ENCODE peak calls at places on chromosome 4, in four cellular contexts. N is prostate gland; S is CD4-positive, alpha-beta memory T cell; Q is body of pancreas. F is an unnamed sample. For H3K4me1, the result is how much of the 10 kb centered on the place peaks cover.

GRCh38 chr4:128604840-128605239 is 204.7 kb upstream of the JADE1 start:
- DNase-seq in N (no peak), S (no peak), Q (no peak), F (no peak)

GRCh38 chr4:46508216-46508615 is 118.3 kb upstream of the GABRA2 start:
- DNase-seq in N (no peak), S (no peak), Q (no peak), F (no peak)

GRCh38 chr4:67131224-67131623 is 414.1 kb downstream of the CENPC start:
- DNase-seq in N (no peak), S (no peak), Q (no peak), F (no peak)

GRCh38 chr4:25970241-25970675 is 56.2 kb downstream of the SMIM20 start:
- DNase-seq in N (no peak), S (no peak), Q (peak), F (peak)

GRCh38 chr4:150082241-150082640 is 4.0 kb downstream of the DCLK2 start:
- DNase-seq in N (no peak), S (no peak), Q (no peak), F (no peak)

GRCh38 chr4:132071815-132072214 is 1077.3 kb upstream of the PCDH10 start:
- DNase-seq in N (no peak), S (no peak), Q (no peak), F (no peak)

GRCh38 chr4:38242110-38242509 is 281.9 kb downstream of the PTTG2 start:
- DNase-seq in N (no peak), S (no peak), Q (no peak), F (no peak)

GRCh38 chr4:87848622-87849351 is 16.0 kb downstream of the MEPE start:
- DNase-seq in N (peak), S (peak), Q (peak), F (peak)

GRCh38 chr4:86218721-86219481 is 141.0 kb downstream of the MAPK10 start:
- DNase-seq in N (peak), S (no peak), Q (no peak), F (no peak)

GRCh38 chr4:106569151-106570029 is 200.8 kb upstream of the GIMD1 start:
- DNase-seq in N (no peak), S (no peak), Q (no peak), F (no peak)

GRCh38 chr4:26753642-26754041 is 107.0 kb upstream of the STIM2 start:
- DNase-seq in N (peak), S (no peak), Q (no peak), F (peak)

GRCh38 chr4:136392576-136392975 is 1139.7 kb downstream of the PCDH18 start:
- DNase-seq in N (no peak), S (no peak), Q (no peak), F (no peak)

GRCh38 chr4:114642173-114642780 is 43.7 kb downstream of the UGT8 start:
- DNase-seq in N (no peak), S (no peak), Q (no peak), F (peak)

GRCh38 chr4:118032691-118033090 is 1.6 kb upstream of the NDST3 start:
- DNase-seq in N (no peak), S (no peak), Q (no peak), F (peak)

GRCh38 chr4:9785926-9786325 is 4.5 kb downstream of the DRD5 start:
- DNase-seq in N (no peak), S (no peak), Q (no peak), F (no peak)

GRCh38 chr4:13912966-13913365 is 285.4 kb upstream of the BOD1L1 start:
- DNase-seq in N (no peak), S (no peak), Q (no peak), F (no peak)

GRCh38 chr4:88672987-88673386 is 24.6 kb downstream of the NAP1L5 start:
- DNase-seq in N (no peak), S (no peak), Q (peak), F (peak)

GRCh38 chr4:127601029-127601428 is 31.7 kb upstream of the INTU start:
- DNase-seq in N (no peak), S (no peak), Q (no peak), F (no peak)

GRCh38 chr4:155597933-155598451 is 68.7 kb upstream of the GUCY1A1 start:
- DNase-seq in N (no peak), S (no peak), Q (no peak), F (no peak)

GRCh38 chr4:124803026-124803425 is 90.5 kb upstream of the ANKRD50 start:
- DNase-seq in N (no peak), S (no peak), Q (no peak), F (no peak)

GRCh38 chr4:153241970-153242847 is 38.0 kb downstream of the TRIM2 start:
- DNase-seq in N (no peak), S (no peak), Q (no peak), F (peak)

GRCh38 chr4:31905363-31905762 is 1185.2 kb downstream of the PCDH7 start:
- DNase-seq in N (no peak), S (no peak), Q (no peak), F (no peak)

GRCh38 chr4:69713593-69713992 is 46.8 kb downstream of the SULT1B1 start:
- DNase-seq in N (no peak), S (no peak), Q (no peak), F (no peak)

GRCh38 chr4:165874799-165875371 is 1.8 kb downstream of the TLL1 start:
- DNase-seq in N (peak), S (no peak), Q (peak), F (no peak)

GRCh38 chr4:65670331-65671031 is at the start of gene EPHA5:
- DNase-seq in N (peak), S (peak), Q (peak), F (peak)

GRCh38 chr4:152148057-152148456 is 387.2 kb upstream of the GATB start:
- DNase-seq in N (no peak), S (no peak), Q (no peak), F (no peak)

GRCh38 chr4:138943893-138944292 is 71.7 kb upstream of the NOCT start:
- DNase-seq in N (no peak), S (no peak), Q (no peak), F (no peak)

GRCh38 chr4:105059337-105059736 is 87.3 kb upstream of the TET2 start:
- DNase-seq in N (no peak), S (no peak), Q (no peak), F (no peak)

GRCh38 chr4:99876946-99877345 is 17.3 kb downstream of the LAMTOR3 start:
- DNase-seq in N (no peak), S (no peak), Q (no peak), F (no peak)

GRCh38 chr4:183505556-183506388 is 914 bp downstream of the ING2 start:
- DNase-seq in N (peak), S (peak), Q (peak), F (peak)

GRCh38 chr4:152591361-152591760 is 55.5 kb upstream of the FBXW7 start:
- DNase-seq in N (no peak), S (no peak), Q (peak), F (no peak)

GRCh38 chr4:147430111-147430510 is 50.8 kb upstream of the EDNRA start:
- DNase-seq in N (no peak), S (no peak), Q (no peak), F (no peak)

GRCh38 chr4:163048447-163048846 is 118.2 kb downstream of the NAF1 start:
- DNase-seq in N (no peak), S (no peak), Q (peak), F (peak)

GRCh38 chr4:56187601-56188177 is 199.6 kb downstream of the AASDH start:
- DNase-seq in N (no peak), S (no peak), Q (no peak), F (no peak)

GRCh38 chr4:130468340-130468739 is 1372.4 kb downstream of the C4orf33 start:
- DNase-seq in N (no peak), S (no peak), Q (no peak), F (peak)

GRCh38 chr4:26175016-26175786 is 145.6 kb upstream of the RBPJ start:
- DNase-seq in N (no peak), S (peak), Q (no peak), F (peak)

GRCh38 chr4:26819478-26819877 is 41.2 kb upstream of the STIM2 start:
- DNase-seq in N (no peak), S (no peak), Q (no peak), F (no peak)

GRCh38 chr4:82429728-82430192 is 502 bp downstream of the HNRNPDL start:
- DNase-seq in N (no peak), S (no peak), Q (no peak), F (no peak)

GRCh38 chr4:153154010-153154975 is 50.0 kb upstream of the TRIM2 start:
- DNase-seq in N (peak), S (peak), Q (no peak), F (peak)

DNA sequence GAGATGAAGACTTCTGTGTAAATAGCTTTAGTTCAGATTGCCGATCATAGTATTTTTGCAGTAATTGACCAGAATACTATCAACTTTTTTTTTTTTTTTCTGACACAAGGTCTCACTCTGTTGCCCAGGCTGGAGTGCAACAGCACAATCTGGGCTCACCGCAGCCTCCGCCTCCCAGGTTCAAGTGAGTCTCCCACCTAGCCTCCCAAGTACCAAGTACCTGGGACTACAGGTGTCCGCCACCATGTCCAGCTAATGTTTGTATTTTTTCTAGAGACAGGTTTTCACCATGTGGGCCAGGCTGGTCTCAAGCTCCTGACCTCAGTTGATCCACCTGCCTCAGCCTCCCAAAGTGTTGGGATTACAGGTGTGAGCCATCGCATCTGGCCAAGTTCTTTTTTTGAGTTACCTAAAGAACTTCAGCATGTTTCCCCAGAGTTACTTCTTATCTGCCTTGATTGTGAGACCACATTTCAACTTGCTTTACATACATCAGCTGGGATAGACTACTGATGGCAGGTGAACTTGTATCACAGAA is 2.8 kb downstream of the UGDH start:
- DNase-seq in N (no peak), S (no peak), Q (no peak), F (no peak)
- H3K4me1 ChIP-seq in N (under half), S (under half), Q (under half), F (under half)

DNA sequence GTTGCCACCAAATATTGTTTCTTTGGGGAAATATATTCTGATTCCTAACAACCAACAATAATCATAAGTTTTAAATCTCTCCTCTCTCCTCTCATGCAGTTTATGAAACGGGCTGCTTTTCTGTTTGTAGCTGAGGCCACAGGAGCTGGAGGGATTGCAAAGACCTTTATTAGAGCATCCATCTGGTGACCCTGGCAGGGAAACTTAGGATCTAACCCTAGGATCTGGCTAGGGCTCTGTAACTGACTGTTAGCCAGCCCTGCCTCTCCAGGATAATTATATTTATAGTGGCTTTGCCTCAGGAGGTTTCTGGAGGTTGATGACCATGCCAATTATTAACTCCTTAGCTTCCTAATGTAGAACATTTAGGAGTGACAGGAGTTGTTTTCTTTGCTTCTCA is 57.0 kb downstream of the SMAD1 start:
- DNase-seq in N (no peak), S (no peak), Q (no peak), F (no peak)
- H3K4me3 ChIP-seq in N (no peak), S (no peak), Q (no peak), F (no peak)

GRCh38 chr4:168769416-168769815 is 240.6 kb downstream of the CBR4 start:
- DNase-seq in N (no peak), S (no peak), Q (no peak), F (no peak)
- H3K4me1 ChIP-seq in N (under half), S (under half), Q (under half), F (under half)

GRCh38 chr4:168840386-168840763 is 169.7 kb downstream of the CBR4 start:
- DNase-seq in N (no peak), S (no peak), Q (no peak), F (no peak)

GRCh38 chr4:168843635-168844034 is 166.4 kb downstream of the CBR4 start:
- DNase-seq in N (peak), S (no peak), Q (no peak), F (no peak)

GRCh38 chr4:168841682-168842019 is 168.4 kb downstream of the CBR4 start:
- DNase-seq in N (no peak), S (no peak), Q (no peak), F (no peak)

GRCh38 chr4:168840988-168841681 is 168.9 kb downstream of the CBR4 start:
- DNase-seq in N (no peak), S (no peak), Q (no peak), F (no peak)

DNA sequence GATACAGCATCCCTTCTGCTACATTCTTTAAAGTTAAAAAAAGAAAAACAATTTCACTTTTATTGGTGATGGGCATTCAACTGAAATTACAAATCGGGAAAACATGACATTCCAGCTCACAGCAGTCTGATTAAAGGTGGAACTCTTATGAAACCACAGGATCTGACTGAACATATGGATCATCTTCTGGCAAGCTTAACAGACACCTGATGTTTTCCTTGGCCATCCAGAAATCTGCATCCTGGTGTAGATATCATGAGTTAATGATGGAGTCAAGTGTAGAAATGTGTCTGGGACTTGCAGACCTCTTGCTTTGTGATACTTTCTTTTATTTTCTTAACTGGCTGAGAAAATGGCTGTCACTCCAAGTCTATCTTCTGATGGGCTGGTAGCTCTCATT is 167.9 kb downstream of the CBR4 start:
- DNase-seq in N (no peak), S (no peak), Q (no peak), F (no peak)
- H3K4me3 ChIP-seq in N (no peak), S (no peak), Q (no peak), F (no peak)

GRCh38 chr4:4733663-4734062 is 125.8 kb upstream of the MSX1 start:
- DNase-seq in N (no peak), S (no peak), Q (no peak), F (no peak)
- H3K4me1 ChIP-seq in N (under half), S (under half), Q (under half), F (under half)

GRCh38 chr4:2934077-2934812 is 29.0 kb downstream of the NOP14 start:
- DNase-seq in N (no peak), S (peak), Q (peak), F (peak)
- H3K4me3 ChIP-seq in N (peak), S (no peak), Q (peak), F (peak)

DNA sequence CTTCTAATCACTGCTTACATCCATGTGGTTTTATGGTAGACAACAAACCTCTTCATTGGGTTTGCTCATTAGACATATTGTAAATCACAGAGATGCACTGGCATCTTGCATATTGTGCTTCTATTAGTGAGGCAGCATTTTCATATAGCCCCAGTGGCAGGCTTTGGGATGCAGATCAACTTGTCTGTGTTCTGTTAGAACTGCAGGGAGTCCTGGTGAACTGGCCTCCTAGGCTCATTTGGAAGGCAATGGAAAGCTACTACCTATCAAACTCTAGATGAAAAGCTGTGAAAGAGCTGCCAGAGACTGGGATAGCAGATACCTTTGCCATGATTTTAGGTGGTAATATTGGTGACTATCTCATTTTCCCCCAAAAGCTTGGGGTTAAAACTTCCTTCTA is 108.8 kb downstream of the NAA11 start:
- DNase-seq in N (no peak), S (no peak), Q (no peak), F (no peak)
- H3K4me1 ChIP-seq in N (under half), S (under half), Q (under half), F (under half)

GRCh38 chr4:76307670-76308014 is 1.1 kb downstream of the STBD1 start:
- DNase-seq in N (no peak), S (no peak), Q (peak), F (peak)
- H3K4me3 ChIP-seq in N (peak), S (no peak), Q (no peak), F (peak)

DNA sequence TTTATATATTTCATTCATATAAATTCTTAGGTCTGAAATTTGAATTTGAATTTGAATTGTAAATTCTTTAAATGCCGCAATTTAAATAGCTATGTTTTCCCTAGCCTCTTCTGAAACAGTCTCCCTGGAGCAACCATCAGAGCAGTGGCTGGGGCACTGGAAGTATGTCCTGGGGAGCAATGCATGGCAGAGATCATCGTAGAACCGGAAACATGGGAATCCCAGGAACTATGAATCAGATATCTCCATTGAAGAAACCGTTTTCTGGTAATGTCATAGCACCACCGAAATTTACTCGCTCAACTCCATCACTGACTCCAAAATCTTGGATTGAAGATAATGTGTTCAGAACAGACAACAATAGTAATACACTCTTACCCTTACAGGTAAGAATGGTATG is 4.9 kb downstream of the CPEB2 start:
- DNase-seq in N (no peak), S (no peak), Q (no peak), F (no peak)
- H3K4me1 ChIP-seq in N (under half), S (under half), Q (under half), F (under half)

GRCh38 chr4:40240040-40240653 is 43.3 kb downstream of the RHOH start:
- DNase-seq in N (no peak), S (no peak), Q (no peak), F (no peak)

GRCh38 chr4:40243390-40243948 is 46.6 kb downstream of the RHOH start:
- DNase-seq in N (no peak), S (no peak), Q (no peak), F (no peak)

GRCh38 chr4:40241026-40241425 is 44.2 kb downstream of the RHOH start:
- DNase-seq in N (no peak), S (no peak), Q (no peak), F (no peak)

GRCh38 chr4:40238700-40239548 is 42.1 kb downstream of the RHOH start:
- DNase-seq in N (no peak), S (peak), Q (no peak), F (no peak)

GRCh38 chr4:40241936-40242590 is 45.2 kb downstream of the RHOH start:
- DNase-seq in N (no peak), S (peak), Q (no peak), F (no peak)
- H3K4me3 ChIP-seq in N (no peak), S (no peak), Q (no peak), F (no peak)

F was measured in SJCRH30.